ENCODE peak calls at places on chromosome 3, in eight cellular contexts. One of them, this sample, is unnamed.

GRCh38 chr3:70840106-70840870 is 527.9 kb upstream of the MDFIC2 start:
- DNase-seq in AG08395: no peak
- DNase-seq in Caki2: no peak
- DNase-seq in HCEC 1CT: no peak
- DNase-seq in fibroblast of gingiva: no peak
- DNase-seq in activated CD8-positive, alpha-beta memory T cell treated with anti-CD3 and anti-CD28 coated beads for 4 hours: no peak
- DNase-seq in Calu3: no peak
- DNase-seq in AG10803: no peak
- DNase-seq in this sample: no peak

GRCh38 chr3:77045686-77046085 is 5.8 kb downstream of the ROBO2 start:
- DNase-seq in AG08395: no peak
- DNase-seq in Caki2: no peak
- DNase-seq in HCEC 1CT: no peak
- DNase-seq in fibroblast of gingiva: no peak
- DNase-seq in activated CD8-positive, alpha-beta memory T cell treated with anti-CD3 and anti-CD28 coated beads for 4 hours: no peak
- DNase-seq in Calu3: no peak
- DNase-seq in AG10803: no peak
- DNase-seq in this sample: no peak

GRCh38 chr3:123884258-123884831 is at the start of gene MYLK:
- DNase-seq in AG08395: peak
- DNase-seq in Caki2: peak
- DNase-seq in HCEC 1CT: peak
- DNase-seq in fibroblast of gingiva: peak
- DNase-seq in activated CD8-positive, alpha-beta memory T cell treated with anti-CD3 and anti-CD28 coated beads for 4 hours: no peak
- DNase-seq in Calu3: peak
- DNase-seq in AG10803: peak
- DNase-seq in this sample: no peak

GRCh38 chr3:100402150-100402706 is 889 bp downstream of the LNP1 start:
- DNase-seq in AG08395: peak
- DNase-seq in Caki2: peak
- DNase-seq in HCEC 1CT: peak
- DNase-seq in fibroblast of gingiva: peak
- DNase-seq in activated CD8-positive, alpha-beta memory T cell treated with anti-CD3 and anti-CD28 coated beads for 4 hours: no peak
- DNase-seq in Calu3: no peak
- DNase-seq in AG10803: peak
- DNase-seq in this sample: no peak

GRCh38 chr3:115186351-115187148 is 39.5 kb upstream of the ZBTB20 start:
- DNase-seq in AG08395: no peak
- DNase-seq in Caki2: no peak
- DNase-seq in HCEC 1CT: no peak
- DNase-seq in fibroblast of gingiva: no peak
- DNase-seq in activated CD8-positive, alpha-beta memory T cell treated with anti-CD3 and anti-CD28 coated beads for 4 hours: no peak
- DNase-seq in Calu3: no peak
- DNase-seq in AG10803: no peak
- DNase-seq in this sample: peak

GRCh38 chr3:45010718-45011355 is 15.3 kb upstream of the CLEC3B start:
- DNase-seq in AG08395: peak
- DNase-seq in Caki2: peak
- DNase-seq in HCEC 1CT: peak
- DNase-seq in fibroblast of gingiva: peak
- DNase-seq in activated CD8-positive, alpha-beta memory T cell treated with anti-CD3 and anti-CD28 coated beads for 4 hours: no peak
- DNase-seq in Calu3: no peak
- DNase-seq in AG10803: peak
- DNase-seq in this sample: no peak

GRCh38 chr3:126530171-126531050 is 6.5 kb downstream of the CHST13 start:
- DNase-seq in AG08395: no peak
- DNase-seq in Caki2: no peak
- DNase-seq in HCEC 1CT: no peak
- DNase-seq in fibroblast of gingiva: no peak
- DNase-seq in activated CD8-positive, alpha-beta memory T cell treated with anti-CD3 and anti-CD28 coated beads for 4 hours: no peak
- DNase-seq in Calu3: no peak
- DNase-seq in AG10803: no peak
- DNase-seq in this sample: no peak

GRCh38 chr3:138477801-138478200 is 43.4 kb downstream of the ESYT3 start:
- DNase-seq in AG08395: no peak
- DNase-seq in Caki2: no peak
- DNase-seq in HCEC 1CT: peak
- DNase-seq in fibroblast of gingiva: no peak
- DNase-seq in activated CD8-positive, alpha-beta memory T cell treated with anti-CD3 and anti-CD28 coated beads for 4 hours: no peak
- DNase-seq in Calu3: no peak
- DNase-seq in AG10803: no peak
- DNase-seq in this sample: no peak

GRCh38 chr3:122415104-122415744 is 638 bp downstream of the WDR5B start:
- DNase-seq in AG08395: peak
- DNase-seq in Caki2: peak
- DNase-seq in HCEC 1CT: peak
- DNase-seq in fibroblast of gingiva: peak
- DNase-seq in activated CD8-positive, alpha-beta memory T cell treated with anti-CD3 and anti-CD28 coated beads for 4 hours: no peak
- DNase-seq in Calu3: peak
- DNase-seq in AG10803: peak
- DNase-seq in this sample: peak

GRCh38 chr3:174869448-174869847 is 10.3 kb downstream of the NAALADL2 start:
- DNase-seq in AG08395: no peak
- DNase-seq in Caki2: no peak
- DNase-seq in HCEC 1CT: peak
- DNase-seq in fibroblast of gingiva: no peak
- DNase-seq in activated CD8-positive, alpha-beta memory T cell treated with anti-CD3 and anti-CD28 coated beads for 4 hours: no peak
- DNase-seq in Calu3: no peak
- DNase-seq in AG10803: no peak
- DNase-seq in this sample: no peak